ENCODE peak calls at places on chromosomes 7 and 10, in six cellular contexts. One of them, this sample, is unnamed.

GRCh38 chr7:127186686-127187085 is 66.1 kb downstream of the GRM8 start:
- DNase-seq in left cardiac atrium: no peak
- DNase-seq in T-cell: no peak
- DNase-seq in epithelial cell of esophagus: no peak
- DNase-seq in HCT116: no peak
- DNase-seq in NCI-H510A treated with DMSO at 0.1 percent for 48 hours: no peak
- DNase-seq in this sample: no peak

GRCh38 chr7:131034166-131034881 is 293.4 kb upstream of the MKLN1 start:
- DNase-seq in left cardiac atrium: peak; percentile 48
- DNase-seq in T-cell: no peak
- DNase-seq in epithelial cell of esophagus: no peak
- DNase-seq in HCT116: no peak
- DNase-seq in NCI-H510A treated with DMSO at 0.1 percent for 48 hours: no peak
- DNase-seq in this sample: no peak

GRCh38 chr7:6181136-6181535 is 91.3 kb downstream of the CYTH3 start:
- DNase-seq in left cardiac atrium: no peak
- DNase-seq in T-cell: no peak
- DNase-seq in epithelial cell of esophagus: peak; percentile 75
- DNase-seq in HCT116: no peak
- DNase-seq in NCI-H510A treated with DMSO at 0.1 percent for 48 hours: no peak
- DNase-seq in this sample: no peak

GRCh38 chr10:30437039-30437781 is 3.2 kb downstream of the MAP3K8 start:
- DNase-seq in left cardiac atrium: no peak
- DNase-seq in T-cell: no peak
- DNase-seq in epithelial cell of esophagus: peak; percentile 63
- DNase-seq in HCT116: no peak
- DNase-seq in NCI-H510A treated with DMSO at 0.1 percent for 48 hours: no peak
- DNase-seq in this sample: no peak

GRCh38 chr10:72790216-72790990 is 98.5 kb downstream of the MCU start:
- DNase-seq in left cardiac atrium: no peak
- DNase-seq in T-cell: no peak
- DNase-seq in epithelial cell of esophagus: no peak
- DNase-seq in HCT116: no peak
- DNase-seq in NCI-H510A treated with DMSO at 0.1 percent for 48 hours: no peak
- DNase-seq in this sample: no peak

GRCh38 chr10:117003336-117003735 is 1.7 kb downstream of the SHTN1 start:
- DNase-seq in left cardiac atrium: no peak
- DNase-seq in T-cell: no peak
- DNase-seq in epithelial cell of esophagus: no peak
- DNase-seq in HCT116: no peak
- DNase-seq in NCI-H510A treated with DMSO at 0.1 percent for 48 hours: no peak
- DNase-seq in this sample: no peak

GRCh38 chr7:112022128-112022527 is 184.1 kb downstream of the DOCK4 start:
- DNase-seq in left cardiac atrium: no peak
- DNase-seq in T-cell: no peak
- DNase-seq in epithelial cell of esophagus: no peak
- DNase-seq in HCT116: no peak
- DNase-seq in NCI-H510A treated with DMSO at 0.1 percent for 48 hours: no peak
- DNase-seq in this sample: no peak

GRCh38 chr10:79322616-79323566 is 24.4 kb upstream of the PPIF start:
- DNase-seq in left cardiac atrium: peak; percentile 51
- DNase-seq in T-cell: peak; percentile 90
- DNase-seq in epithelial cell of esophagus: peak; percentile 64
- DNase-seq in HCT116: no peak
- DNase-seq in NCI-H510A treated with DMSO at 0.1 percent for 48 hours: no peak
- DNase-seq in this sample: no peak

GRCh38 chr10:36597921-36598320 is 527.5 kb upstream of the ANKRD30A start:
- DNase-seq in left cardiac atrium: no peak
- DNase-seq in T-cell: no peak
- DNase-seq in epithelial cell of esophagus: no peak
- DNase-seq in HCT116: no peak
- DNase-seq in NCI-H510A treated with DMSO at 0.1 percent for 48 hours: no peak
- DNase-seq in this sample: no peak

GRCh38 chr10:110792476-110792875 is 79.3 kb upstream of the PDCD4 start:
- DNase-seq in left cardiac atrium: no peak
- DNase-seq in T-cell: no peak
- DNase-seq in epithelial cell of esophagus: no peak
- DNase-seq in HCT116: no peak
- DNase-seq in NCI-H510A treated with DMSO at 0.1 percent for 48 hours: peak; percentile 88
- DNase-seq in this sample: no peak

GRCh38 chr7:6530626-6531491 is 20.4 kb downstream of the GRID2IP start:
- DNase-seq in left cardiac atrium: no peak
- DNase-seq in T-cell: peak; percentile 80
- DNase-seq in epithelial cell of esophagus: peak; percentile 13
- DNase-seq in HCT116: no peak
- DNase-seq in NCI-H510A treated with DMSO at 0.1 percent for 48 hours: no peak
- DNase-seq in this sample: no peak

GRCh38 chr7:7416031-7416968 is 119.4 kb downstream of the COL28A1 start:
- DNase-seq in left cardiac atrium: no peak
- DNase-seq in T-cell: no peak
- DNase-seq in epithelial cell of esophagus: peak; percentile 87
- DNase-seq in HCT116: no peak
- DNase-seq in NCI-H510A treated with DMSO at 0.1 percent for 48 hours: no peak
- DNase-seq in this sample: no peak

GRCh38 chr7:110224643-110225042 is 866.3 kb upstream of the LRRN3 start:
- DNase-seq in left cardiac atrium: no peak
- DNase-seq in T-cell: no peak
- DNase-seq in epithelial cell of esophagus: peak; percentile 18
- DNase-seq in HCT116: no peak
- DNase-seq in NCI-H510A treated with DMSO at 0.1 percent for 48 hours: no peak
- DNase-seq in this sample: no peak

GRCh38 chr7:128361463-128362441 is at the start of gene PRRT4:
- DNase-seq in left cardiac atrium: peak; percentile 53
- DNase-seq in T-cell: peak; percentile 46
- DNase-seq in epithelial cell of esophagus: peak; percentile 50
- DNase-seq in HCT116: no peak
- DNase-seq in NCI-H510A treated with DMSO at 0.1 percent for 48 hours: no peak
- DNase-seq in this sample: peak; percentile 60

GRCh38 chr10:10434312-10434711 is 583.4 kb upstream of the CELF2 start:
- DNase-seq in left cardiac atrium: no peak
- DNase-seq in T-cell: no peak
- DNase-seq in epithelial cell of esophagus: no peak
- DNase-seq in HCT116: no peak
- DNase-seq in NCI-H510A treated with DMSO at 0.1 percent for 48 hours: no peak
- DNase-seq in this sample: no peak

GRCh38 chr7:100547872-100548271 is 8.9 kb downstream of the AGFG2 start:
- DNase-seq in left cardiac atrium: no peak
- DNase-seq in T-cell: no peak
- DNase-seq in epithelial cell of esophagus: no peak
- DNase-seq in HCT116: no peak
- DNase-seq in NCI-H510A treated with DMSO at 0.1 percent for 48 hours: no peak
- DNase-seq in this sample: no peak

GRCh38 chr10:110870823-110871235 is 899 bp upstream of the PDCD4 start:
- DNase-seq in left cardiac atrium: peak; percentile 31
- DNase-seq in T-cell: no peak
- DNase-seq in epithelial cell of esophagus: no peak
- DNase-seq in HCT116: no peak
- DNase-seq in NCI-H510A treated with DMSO at 0.1 percent for 48 hours: no peak
- DNase-seq in this sample: no peak

GRCh38 chr7:88455696-88456095 is 149.0 kb upstream of the STEAP4 start:
- DNase-seq in left cardiac atrium: no peak
- DNase-seq in T-cell: no peak
- DNase-seq in epithelial cell of esophagus: peak; percentile 44
- DNase-seq in HCT116: no peak
- DNase-seq in NCI-H510A treated with DMSO at 0.1 percent for 48 hours: no peak
- DNase-seq in this sample: no peak

GRCh38 chr7:116663744-116664143 is 8.3 kb upstream of the MET start:
- DNase-seq in left cardiac atrium: no peak
- DNase-seq in T-cell: no peak
- DNase-seq in epithelial cell of esophagus: no peak
- DNase-seq in HCT116: no peak
- DNase-seq in NCI-H510A treated with DMSO at 0.1 percent for 48 hours: no peak
- DNase-seq in this sample: no peak

GRCh38 chr10:114662651-114663217 is 4.7 kb upstream of the ABLIM1 start:
- DNase-seq in left cardiac atrium: no peak
- DNase-seq in T-cell: no peak
- DNase-seq in epithelial cell of esophagus: no peak
- DNase-seq in HCT116: no peak
- DNase-seq in NCI-H510A treated with DMSO at 0.1 percent for 48 hours: peak; percentile 46
- DNase-seq in this sample: no peak

GRCh38 chr7:208816-209215 is 16.4 kb downstream of the FAM20C start:
- DNase-seq in left cardiac atrium: no peak
- DNase-seq in T-cell: no peak
- DNase-seq in epithelial cell of esophagus: no peak
- DNase-seq in HCT116: no peak
- DNase-seq in NCI-H510A treated with DMSO at 0.1 percent for 48 hours: no peak
- DNase-seq in this sample: no peak

GRCh38 chr10:58189269-58189668 is 78.4 kb downstream of the IPMK start:
- DNase-seq in left cardiac atrium: no peak
- DNase-seq in T-cell: no peak
- DNase-seq in epithelial cell of esophagus: peak; percentile 68
- DNase-seq in HCT116: no peak
- DNase-seq in NCI-H510A treated with DMSO at 0.1 percent for 48 hours: peak; percentile 4
- DNase-seq in this sample: no peak

GRCh38 chr7:57867884-57868701 is 418.1 kb downstream of the ZNF716 start:
- DNase-seq in left cardiac atrium: peak; percentile 23
- DNase-seq in T-cell: no peak
- DNase-seq in epithelial cell of esophagus: peak; percentile 3
- DNase-seq in HCT116: no peak
- DNase-seq in NCI-H510A treated with DMSO at 0.1 percent for 48 hours: peak; percentile 3
- DNase-seq in this sample: no peak

GRCh38 chr7:135179321-135179925 is 8.9 kb upstream of the CYREN start:
- DNase-seq in left cardiac atrium: no peak
- DNase-seq in T-cell: no peak
- DNase-seq in epithelial cell of esophagus: no peak
- DNase-seq in HCT116: no peak
- DNase-seq in NCI-H510A treated with DMSO at 0.1 percent for 48 hours: no peak
- DNase-seq in this sample: no peak

GRCh38 chr7:99120503-99120902 is 23.4 kb downstream of the SMURF1 start:
- DNase-seq in left cardiac atrium: no peak
- DNase-seq in T-cell: no peak
- DNase-seq in epithelial cell of esophagus: no peak
- DNase-seq in HCT116: no peak
- DNase-seq in NCI-H510A treated with DMSO at 0.1 percent for 48 hours: no peak
- DNase-seq in this sample: no peak

GRCh38 chr10:79483948-79484347 is 28.4 kb upstream of the EIF5AL1 start:
- DNase-seq in left cardiac atrium: peak; percentile 52
- DNase-seq in T-cell: no peak
- DNase-seq in epithelial cell of esophagus: no peak
- DNase-seq in HCT116: no peak
- DNase-seq in NCI-H510A treated with DMSO at 0.1 percent for 48 hours: no peak
- DNase-seq in this sample: no peak

GRCh38 chr7:158760936-158761335 is 56.3 kb upstream of the NCAPG2 start:
- DNase-seq in left cardiac atrium: no peak
- DNase-seq in T-cell: no peak
- DNase-seq in epithelial cell of esophagus: no peak
- DNase-seq in HCT116: no peak
- DNase-seq in NCI-H510A treated with DMSO at 0.1 percent for 48 hours: no peak
- DNase-seq in this sample: no peak

GRCh38 chr7:112452102-112452888 is 2.0 kb downstream of the IFRD1 start:
- DNase-seq in left cardiac atrium: peak; percentile 54
- DNase-seq in T-cell: no peak
- DNase-seq in epithelial cell of esophagus: peak; percentile 45
- DNase-seq in HCT116: no peak
- DNase-seq in NCI-H510A treated with DMSO at 0.1 percent for 48 hours: peak; percentile 4
- DNase-seq in this sample: no peak

GRCh38 chr7:96695581-96695980 is 14.1 kb downstream of the SEM1 start:
- DNase-seq in left cardiac atrium: no peak
- DNase-seq in T-cell: no peak
- DNase-seq in epithelial cell of esophagus: no peak
- DNase-seq in HCT116: no peak
- DNase-seq in NCI-H510A treated with DMSO at 0.1 percent for 48 hours: no peak
- DNase-seq in this sample: no peak

GRCh38 chr10:62250594-62251198 is 17.9 kb downstream of the RTKN2 start:
- DNase-seq in left cardiac atrium: no peak
- DNase-seq in T-cell: no peak
- DNase-seq in epithelial cell of esophagus: peak; percentile 96
- DNase-seq in HCT116: peak; percentile 72
- DNase-seq in NCI-H510A treated with DMSO at 0.1 percent for 48 hours: no peak
- DNase-seq in this sample: no peak

GRCh38 chr7:2713978-2714377 is 26.0 kb downstream of the AMZ1 start:
- DNase-seq in left cardiac atrium: no peak
- DNase-seq in T-cell: no peak
- DNase-seq in epithelial cell of esophagus: no peak
- DNase-seq in HCT116: no peak
- DNase-seq in NCI-H510A treated with DMSO at 0.1 percent for 48 hours: no peak
- DNase-seq in this sample: no peak

GRCh38 chr10:9634466-9634865 is 1383.2 kb upstream of the CELF2 start:
- DNase-seq in left cardiac atrium: no peak
- DNase-seq in T-cell: no peak
- DNase-seq in epithelial cell of esophagus: peak; percentile 22
- DNase-seq in HCT116: no peak
- DNase-seq in NCI-H510A treated with DMSO at 0.1 percent for 48 hours: no peak
- DNase-seq in this sample: no peak

GRCh38 chr10:77504870-77505257 is 132.7 kb downstream of the KCNMA1 start:
- DNase-seq in left cardiac atrium: no peak
- DNase-seq in T-cell: no peak
- DNase-seq in epithelial cell of esophagus: peak; percentile 93
- DNase-seq in HCT116: peak; percentile 83
- DNase-seq in NCI-H510A treated with DMSO at 0.1 percent for 48 hours: peak; percentile 68
- DNase-seq in this sample: no peak

GRCh38 chr10:133529576-133529946 is 2.4 kb downstream of the CYP2E1 start:
- DNase-seq in left cardiac atrium: no peak
- DNase-seq in T-cell: no peak
- DNase-seq in epithelial cell of esophagus: no peak
- DNase-seq in HCT116: no peak
- DNase-seq in NCI-H510A treated with DMSO at 0.1 percent for 48 hours: no peak
- DNase-seq in this sample: no peak

GRCh38 chr7:40879941-40880558 is 745.2 kb downstream of the SUGCT start:
- DNase-seq in left cardiac atrium: no peak
- DNase-seq in T-cell: no peak
- DNase-seq in epithelial cell of esophagus: no peak
- DNase-seq in HCT116: no peak
- DNase-seq in NCI-H510A treated with DMSO at 0.1 percent for 48 hours: no peak
- DNase-seq in this sample: no peak

GRCh38 chr7:66778201-66778600 is 37.7 kb downstream of the RABGEF1 start:
- DNase-seq in left cardiac atrium: no peak
- DNase-seq in T-cell: no peak
- DNase-seq in epithelial cell of esophagus: no peak
- DNase-seq in HCT116: no peak
- DNase-seq in NCI-H510A treated with DMSO at 0.1 percent for 48 hours: no peak
- DNase-seq in this sample: no peak